ENCODE peak calls at places on chromosomes 4 and X, in five cellular contexts. One of them, this sample, is unnamed.

GRCh38 chr4:17063870-17064269 is 165.4 kb upstream of the LDB2 start:
- DNase-seq in naive B cell: no peak
- DNase-seq in posterior cingulate gyrus: no peak
- DNase-seq in CD4-positive, CD25-positive, alpha-beta regulatory T cell: no peak
- DNase-seq in CD8-positive, alpha-beta memory T cell: no peak
- DNase-seq in this sample: no peak

GRCh38 chrX:49230500-49231232 is 2.5 kb downstream of the CACNA1F start:
- DNase-seq in CD8-positive, alpha-beta memory T cell: peak
- DNase-seq in CD4-positive, CD25-positive, alpha-beta regulatory T cell: peak
- DNase-seq in naive B cell: peak
- DNase-seq in posterior cingulate gyrus: no peak
- DNase-seq in this sample: peak

GRCh38 chr4:10032625-10033024 is 11.3 kb upstream of the SLC2A9 start:
- DNase-seq in CD8-positive, alpha-beta memory T cell: no peak
- DNase-seq in CD4-positive, CD25-positive, alpha-beta regulatory T cell: no peak
- DNase-seq in naive B cell: no peak
- DNase-seq in posterior cingulate gyrus: no peak
- DNase-seq in this sample: no peak

GRCh38 chr4:1309261-1310010 is 19.7 kb downstream of the MAEA start:
- DNase-seq in CD8-positive, alpha-beta memory T cell: peak
- DNase-seq in CD4-positive, CD25-positive, alpha-beta regulatory T cell: peak
- DNase-seq in naive B cell: peak
- DNase-seq in posterior cingulate gyrus: peak
- DNase-seq in this sample: peak

GRCh38 chr4:38774181-38774580 is 8.6 kb downstream of the TLR10 start:
- DNase-seq in CD8-positive, alpha-beta memory T cell: no peak
- DNase-seq in CD4-positive, CD25-positive, alpha-beta regulatory T cell: no peak
- DNase-seq in posterior cingulate gyrus: no peak
- DNase-seq in naive B cell: no peak
- DNase-seq in this sample: no peak

GRCh38 chr4:14879643-14880042 is 122.6 kb upstream of the CPEB2 start:
- DNase-seq in naive B cell: no peak
- DNase-seq in CD8-positive, alpha-beta memory T cell: no peak
- DNase-seq in CD4-positive, CD25-positive, alpha-beta regulatory T cell: no peak
- DNase-seq in posterior cingulate gyrus: no peak
- DNase-seq in this sample: no peak

GRCh38 chr4:72557021-72557420 is 12.0 kb downstream of the ADAMTS3 start:
- DNase-seq in naive B cell: no peak
- DNase-seq in CD4-positive, CD25-positive, alpha-beta regulatory T cell: no peak
- DNase-seq in posterior cingulate gyrus: no peak
- DNase-seq in CD8-positive, alpha-beta memory T cell: no peak
- DNase-seq in this sample: no peak

GRCh38 chr4:40749717-40750460 is at the start of gene NSUN7:
- DNase-seq in CD8-positive, alpha-beta memory T cell: no peak
- DNase-seq in naive B cell: peak
- DNase-seq in posterior cingulate gyrus: no peak
- DNase-seq in CD4-positive, CD25-positive, alpha-beta regulatory T cell: no peak
- DNase-seq in this sample: no peak

GRCh38 chrX:24014388-24015018 is 12.5 kb downstream of the KLHL15 start:
- DNase-seq in naive B cell: no peak
- DNase-seq in CD4-positive, CD25-positive, alpha-beta regulatory T cell: no peak
- DNase-seq in posterior cingulate gyrus: no peak
- DNase-seq in CD8-positive, alpha-beta memory T cell: no peak
- DNase-seq in this sample: no peak

GRCh38 chrX:18424482-18425198 is 768 bp upstream of the CDKL5 start:
- DNase-seq in CD8-positive, alpha-beta memory T cell: peak
- DNase-seq in naive B cell: peak
- DNase-seq in CD4-positive, CD25-positive, alpha-beta regulatory T cell: peak
- DNase-seq in posterior cingulate gyrus: no peak
- DNase-seq in this sample: peak

GRCh38 chr4:151227731-151228130 is 49.2 kb upstream of the PRSS48 start:
- DNase-seq in posterior cingulate gyrus: no peak
- DNase-seq in naive B cell: no peak
- DNase-seq in CD8-positive, alpha-beta memory T cell: no peak
- DNase-seq in CD4-positive, CD25-positive, alpha-beta regulatory T cell: no peak
- DNase-seq in this sample: no peak

GRCh38 chrX:115494133-115494532 is 66.8 kb upstream of the PLS3 start:
- DNase-seq in posterior cingulate gyrus: no peak
- DNase-seq in CD8-positive, alpha-beta memory T cell: no peak
- DNase-seq in naive B cell: no peak
- DNase-seq in CD4-positive, CD25-positive, alpha-beta regulatory T cell: no peak
- DNase-seq in this sample: no peak

GRCh38 chr4:3311095-3311372 is 18.2 kb downstream of the RGS12 start:
- DNase-seq in CD4-positive, CD25-positive, alpha-beta regulatory T cell: no peak
- DNase-seq in posterior cingulate gyrus: peak
- DNase-seq in CD8-positive, alpha-beta memory T cell: no peak
- DNase-seq in naive B cell: no peak
- DNase-seq in this sample: no peak

GRCh38 chrX:150258463-150259430 is 104.4 kb upstream of the MAMLD1 start:
- DNase-seq in posterior cingulate gyrus: no peak
- DNase-seq in naive B cell: no peak
- DNase-seq in CD4-positive, CD25-positive, alpha-beta regulatory T cell: no peak
- DNase-seq in CD8-positive, alpha-beta memory T cell: no peak
- DNase-seq in this sample: no peak

GRCh38 chr4:74117024-74117534 is 18.1 kb upstream of the CXCL2 start:
- DNase-seq in CD4-positive, CD25-positive, alpha-beta regulatory T cell: no peak
- DNase-seq in naive B cell: no peak
- DNase-seq in posterior cingulate gyrus: no peak
- DNase-seq in CD8-positive, alpha-beta memory T cell: no peak
- DNase-seq in this sample: no peak

GRCh38 chr4:140856692-140857091 is 100.5 kb upstream of the TBC1D9 start:
- DNase-seq in CD8-positive, alpha-beta memory T cell: no peak
- DNase-seq in CD4-positive, CD25-positive, alpha-beta regulatory T cell: no peak
- DNase-seq in posterior cingulate gyrus: no peak
- DNase-seq in naive B cell: no peak
- DNase-seq in this sample: no peak

GRCh38 chr4:8702020-8702495 is 109.5 kb downstream of the CPZ start:
- DNase-seq in CD8-positive, alpha-beta memory T cell: no peak
- DNase-seq in CD4-positive, CD25-positive, alpha-beta regulatory T cell: no peak
- DNase-seq in naive B cell: no peak
- DNase-seq in posterior cingulate gyrus: no peak
- DNase-seq in this sample: no peak

GRCh38 chr4:1406416-1406945 is at the start of gene NKX1-1:
- DNase-seq in naive B cell: no peak
- DNase-seq in CD4-positive, CD25-positive, alpha-beta regulatory T cell: no peak
- DNase-seq in CD8-positive, alpha-beta memory T cell: no peak
- DNase-seq in posterior cingulate gyrus: no peak
- DNase-seq in this sample: no peak

GRCh38 chr4:154503598-154503997 is 12.0 kb upstream of the DCHS2 start:
- DNase-seq in CD4-positive, CD25-positive, alpha-beta regulatory T cell: no peak
- DNase-seq in posterior cingulate gyrus: no peak
- DNase-seq in CD8-positive, alpha-beta memory T cell: no peak
- DNase-seq in naive B cell: no peak
- DNase-seq in this sample: no peak

GRCh38 chr4:26558166-26558895 is 25.6 kb upstream of the TBC1D19 start:
- DNase-seq in CD4-positive, CD25-positive, alpha-beta regulatory T cell: no peak
- DNase-seq in naive B cell: no peak
- DNase-seq in posterior cingulate gyrus: no peak
- DNase-seq in CD8-positive, alpha-beta memory T cell: no peak
- DNase-seq in this sample: no peak

GRCh38 chrX:46561931-46562721 is 11.4 kb upstream of the CHST7 start:
- DNase-seq in posterior cingulate gyrus: no peak
- DNase-seq in CD4-positive, CD25-positive, alpha-beta regulatory T cell: no peak
- DNase-seq in CD8-positive, alpha-beta memory T cell: no peak
- DNase-seq in naive B cell: peak
- DNase-seq in this sample: no peak

GRCh38 chr4:24544208-24544607 is 40.1 kb downstream of the DHX15 start:
- DNase-seq in posterior cingulate gyrus: no peak
- DNase-seq in naive B cell: no peak
- DNase-seq in CD8-positive, alpha-beta memory T cell: no peak
- DNase-seq in CD4-positive, CD25-positive, alpha-beta regulatory T cell: no peak
- DNase-seq in this sample: no peak

GRCh38 chr4:16659120-16659519 is 239.3 kb downstream of the LDB2 start:
- DNase-seq in posterior cingulate gyrus: no peak
- DNase-seq in CD8-positive, alpha-beta memory T cell: no peak
- DNase-seq in CD4-positive, CD25-positive, alpha-beta regulatory T cell: no peak
- DNase-seq in naive B cell: no peak
- DNase-seq in this sample: no peak

GRCh38 chr4:123699823-123700822 is 303.5 kb downstream of the SPRY1 start:
- DNase-seq in CD4-positive, CD25-positive, alpha-beta regulatory T cell: no peak
- DNase-seq in naive B cell: no peak
- DNase-seq in posterior cingulate gyrus: no peak
- DNase-seq in CD8-positive, alpha-beta memory T cell: no peak
- DNase-seq in this sample: no peak

GRCh38 chrX:109974906-109975655 is 27.8 kb upstream of the TMEM164 start:
- DNase-seq in CD8-positive, alpha-beta memory T cell: no peak
- DNase-seq in posterior cingulate gyrus: no peak
- DNase-seq in naive B cell: no peak
- DNase-seq in CD4-positive, CD25-positive, alpha-beta regulatory T cell: no peak
- DNase-seq in this sample: no peak

GRCh38 chr4:124804584-124804983 is 92.1 kb upstream of the ANKRD50 start:
- DNase-seq in naive B cell: no peak
- DNase-seq in CD4-positive, CD25-positive, alpha-beta regulatory T cell: no peak
- DNase-seq in posterior cingulate gyrus: no peak
- DNase-seq in CD8-positive, alpha-beta memory T cell: no peak
- DNase-seq in this sample: no peak

GRCh38 chr4:153089781-153090180 is 114.5 kb upstream of the TRIM2 start:
- DNase-seq in naive B cell: no peak
- DNase-seq in posterior cingulate gyrus: no peak
- DNase-seq in CD4-positive, CD25-positive, alpha-beta regulatory T cell: no peak
- DNase-seq in CD8-positive, alpha-beta memory T cell: no peak
- DNase-seq in this sample: no peak

GRCh38 chrX:153631346-153631745 is 15.7 kb upstream of the DUSP9 start:
- DNase-seq in CD8-positive, alpha-beta memory T cell: no peak
- DNase-seq in posterior cingulate gyrus: no peak
- DNase-seq in CD4-positive, CD25-positive, alpha-beta regulatory T cell: no peak
- DNase-seq in naive B cell: no peak
- DNase-seq in this sample: no peak

GRCh38 chr4:2354760-2355159 is 63.7 kb downstream of the ZFYVE28 start:
- DNase-seq in posterior cingulate gyrus: no peak
- DNase-seq in CD4-positive, CD25-positive, alpha-beta regulatory T cell: no peak
- DNase-seq in CD8-positive, alpha-beta memory T cell: no peak
- DNase-seq in naive B cell: peak
- DNase-seq in this sample: no peak

GRCh38 chr4:41321216-41321945 is 64.7 kb downstream of the UCHL1 start:
- DNase-seq in CD4-positive, CD25-positive, alpha-beta regulatory T cell: no peak
- DNase-seq in CD8-positive, alpha-beta memory T cell: no peak
- DNase-seq in posterior cingulate gyrus: no peak
- DNase-seq in naive B cell: no peak
- DNase-seq in this sample: no peak

GRCh38 chrX:50865311-50865710 is 45.2 kb upstream of the BMP15 start:
- DNase-seq in CD4-positive, CD25-positive, alpha-beta regulatory T cell: no peak
- DNase-seq in CD8-positive, alpha-beta memory T cell: no peak
- DNase-seq in naive B cell: no peak
- DNase-seq in posterior cingulate gyrus: no peak
- DNase-seq in this sample: no peak

This sample was measured in effector memory CD8-positive, alpha-beta T cell.